ENCODE peak calls at places on chromosomes 3 and 15, in five cellular contexts. U is heart left ventricle, B is body of pancreas, I is upper lobe of right lung, M is cardiac muscle cell. P is an unnamed sample.

GRCh38 chr3:168426196-168426595 is 330.5 kb upstream of the GOLIM4 start:
- DNase-seq in B (no peak), U (no peak), M (no peak), I (no peak), P (no peak)

GRCh38 chr3:79052054-79052681 is 715.6 kb downstream of the ROBO1 start:
- DNase-seq in U (no peak), M (no peak), I (no peak), B (no peak), P (no peak)

GRCh38 chr15:45715528-45715927 is 80.7 kb downstream of the SQOR start:
- DNase-seq in I (no peak), U (no peak), B (no peak), M (no peak), P (no peak)

GRCh38 chr3:78659386-78659987 is 1108.3 kb downstream of the ROBO1 start:
- DNase-seq in I (no peak), U (no peak), M (peak; percentile 57), B (no peak), P (peak; percentile 12)

GRCh38 chr3:104907507-104907906 is 459.2 kb upstream of the ALCAM start:
- DNase-seq in U (no peak), I (no peak), B (no peak), M (no peak), P (no peak)

GRCh38 chr15:80659375-80659774 is 35.7 kb upstream of the ABHD17C start:
- DNase-seq in B (no peak), I (no peak), M (no peak), U (no peak), P (no peak)

GRCh38 chr3:177942911-177943310 is 593.3 kb upstream of the KCNMB2 start:
- DNase-seq in U (no peak), M (no peak), I (no peak), B (no peak), P (no peak)

GRCh38 chr3:70832811-70833509 is 520.5 kb upstream of the MDFIC2 start:
- DNase-seq in U (no peak), M (no peak), B (no peak), I (no peak), P (no peak)

GRCh38 chr15:77440378-77440999 is 19.8 kb downstream of the HMG20A start:
- DNase-seq in I (no peak), B (no peak), M (no peak), U (no peak), P (no peak)

GRCh38 chr15:66963710-66964109 is 101.7 kb upstream of the SMAD3 start:
- DNase-seq in M (no peak), U (no peak), B (no peak), I (no peak), P (no peak)

GRCh38 chr3:140540262-140540661 is 137.6 kb upstream of the TRIM42 start:
- DNase-seq in B (no peak), U (no peak), M (no peak), I (no peak), P (no peak)

GRCh38 chr3:59809750-59810444 is 760.1 kb upstream of the CFAP20DC start:
- DNase-seq in U (no peak), M (no peak), I (no peak), B (no peak), P (no peak)

GRCh38 chr3:126104742-126105605 is 21.1 kb upstream of the SLC41A3 start:
- DNase-seq in M (no peak), I (no peak), U (no peak), B (no peak), P (no peak)

GRCh38 chr3:172317984-172318383 is 130.3 kb downstream of the GHSR start:
- DNase-seq in B (no peak), U (peak; percentile 82), I (no peak), M (no peak), P (no peak)

GRCh38 chr3:7305561-7305960 is 444.6 kb downstream of the GRM7 start:
- DNase-seq in I (no peak), B (no peak), M (no peak), U (no peak), P (no peak)

GRCh38 chr15:99763827-99764226 is 30.6 kb upstream of the LYSMD4 start:
- DNase-seq in U (no peak), B (no peak), M (no peak), I (no peak), P (no peak)

GRCh38 chr15:26628879-26629529 is 143.9 kb downstream of the GABRB3 start:
- DNase-seq in M (peak; percentile 67), B (peak; percentile 67), I (peak; percentile 90), U (peak; percentile 87), P (peak; percentile 71)

GRCh38 chr3:28067014-28067413 is 174.4 kb upstream of the CMC1 start:
- DNase-seq in M (no peak), B (no peak), I (no peak), U (no peak), P (no peak)

GRCh38 chr3:43366880-43367279 is 80.5 kb downstream of the SNRK start:
- DNase-seq in U (no peak), I (no peak), M (no peak), B (no peak), P (no peak)

GRCh38 chr3:128416578-128417150 is 50.0 kb downstream of the DNAJB8 start:
- DNase-seq in I (no peak), M (no peak), U (no peak), B (no peak), P (no peak)

GRCh38 chr15:25719101-25719985 is 143.8 kb downstream of the ATP10A start:
- DNase-seq in B (no peak), U (no peak), I (peak; percentile 40), M (no peak), P (no peak)

GRCh38 chr3:181712505-181713299 is 977 bp downstream of the SOX2 start:
- DNase-seq in I (peak; percentile 61), M (no peak), B (no peak), U (no peak), P (no peak)

GRCh38 chr3:146142757-146143156 is 18.2 kb downstream of the PLOD2 start:
- DNase-seq in B (no peak), U (no peak), I (no peak), M (peak; percentile 26), P (no peak)

GRCh38 chr3:169581633-169582032 is 81.9 kb downstream of the MECOM start:
- DNase-seq in U (no peak), M (no peak), B (no peak), I (no peak), P (no peak)

GRCh38 chr3:106748471-106748870 is 628.8 kb upstream of the CCDC54 start:
- DNase-seq in M (no peak), I (no peak), U (no peak), B (no peak), P (no peak)

GRCh38 chr3:190504354-190505125 is 9.3 kb upstream of the IL1RAP start:
- DNase-seq in U (no peak), M (peak; percentile 18), I (no peak), B (no peak), P (no peak)

GRCh38 chr15:72117448-72117697 is 577 bp downstream of the MYO9A start:
- DNase-seq in B (peak; percentile 67), I (peak; percentile 94), M (peak; percentile 85), U (peak; percentile 88), P (peak; percentile 87)

GRCh38 chr3:62233065-62233464 is 140.3 kb downstream of the FEZF2 start:
- DNase-seq in U (no peak), B (no peak), M (no peak), I (no peak), P (no peak)

GRCh38 chr3:152835311-152836102 is 576 bp downstream of the P2RY1 start:
- DNase-seq in I (peak; percentile 91), M (peak; percentile 75), B (peak; percentile 46), U (peak; percentile 81), P (peak; percentile 57)

GRCh38 chr15:55196458-55197361 is at the start of gene RSL24D1:
- DNase-seq in M (peak; percentile 98), B (peak; percentile 97), U (peak; percentile 98), I (peak; percentile 97), P (peak; percentile 98)
- TF ChIP-seq CTCF in M (peak; percentile 56), B (peak; percentile 8), U (peak; percentile 40), I (peak; percentile 53), P (peak; percentile 39)

GRCh38 chr15:85488997-85489396 is 108.6 kb downstream of the AKAP13 start:
- DNase-seq in B (no peak), M (no peak), U (no peak), I (no peak), P (no peak)

GRCh38 chr15:85494035-85494793 is 113.8 kb downstream of the AKAP13 start:
- DNase-seq in I (no peak), B (no peak), U (no peak), M (no peak), P (peak; percentile 26)

GRCh38 chr15:85489773-85490493 is 109.5 kb downstream of the AKAP13 start:
- DNase-seq in M (no peak), U (no peak), I (no peak), B (no peak), P (no peak)

GRCh38 chr15:85493258-85493657 is 112.9 kb downstream of the AKAP13 start:
- DNase-seq in I (no peak), M (no peak), U (no peak), B (no peak), P (no peak)

GRCh38 chr15:85491663-85492062 is 111.3 kb downstream of the AKAP13 start:
- DNase-seq in I (no peak), U (no peak), B (no peak), M (no peak), P (no peak)
- H3K4me1 ChIP-seq in I (peaks cover 20% of the 10 kb centered on the region), U (peaks cover 77% of the 10 kb centered on the region), B (peaks cover 23% of the 10 kb centered on the region), M (peaks cover 14% of the 10 kb centered on the region), P (peaks cover 74% of the 10 kb centered on the region)

DNA sequence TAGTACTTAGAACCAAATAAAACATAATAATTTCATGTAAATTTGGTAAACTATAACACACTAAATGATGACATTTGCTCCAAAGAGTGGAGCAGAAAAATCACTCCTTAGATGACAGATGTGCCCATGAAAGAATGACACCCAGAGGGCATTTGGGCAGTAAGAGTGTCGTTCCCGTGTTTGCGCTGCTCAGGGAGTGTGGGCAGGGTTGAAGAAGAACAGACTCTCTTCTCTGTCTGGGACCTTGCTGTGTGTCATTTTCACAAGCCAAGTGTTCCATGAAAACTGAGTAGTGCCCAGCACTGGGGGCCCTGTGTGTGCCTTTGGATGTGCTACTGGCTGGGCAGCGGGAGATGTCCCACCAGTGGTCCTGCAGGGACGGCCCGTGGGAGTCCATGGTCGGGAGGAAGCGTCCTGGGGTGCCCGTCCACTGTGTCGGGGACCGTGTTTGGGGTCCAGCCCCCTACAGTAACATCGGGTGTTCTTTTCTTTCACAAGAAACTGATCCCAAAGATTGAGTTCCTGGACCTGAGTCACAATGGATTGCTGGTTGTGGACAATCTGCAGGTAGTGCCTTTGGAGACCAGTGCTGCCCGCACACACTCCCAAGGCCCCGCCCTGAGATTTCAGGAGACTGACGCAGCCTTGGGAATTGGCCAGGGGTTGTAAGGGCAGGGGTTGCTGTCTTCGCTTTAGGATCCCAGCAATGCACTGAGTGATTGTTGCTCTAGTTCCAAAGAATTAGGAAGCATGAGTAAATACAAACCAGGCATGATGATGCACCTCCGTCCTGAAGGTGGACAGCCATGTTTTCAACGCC is 17.9 kb upstream of the STAB1 start:
- DNase-seq in M (no peak), I (peak; percentile 50), B (no peak), U (peak; percentile 18), P (no peak)
- H3K36me3 ChIP-seq in M (peaks cover 91% of the 10 kb centered on the region), I (peaks cover 97% of the 10 kb centered on the region), B (peaks cover 9% of the 10 kb centered on the region), U (peaks cover 2% of the 10 kb centered on the region), P (peaks cover 74% of the 10 kb centered on the region)

GRCh38 chr15:70385052-70385451 is 287.3 kb upstream of the TLE3 start:
- DNase-seq in M (no peak), I (no peak), B (no peak), U (no peak), P (no peak)

GRCh38 chr15:70383856-70384255 is 286.1 kb upstream of the TLE3 start:
- DNase-seq in M (no peak), B (no peak), I (no peak), U (no peak), P (no peak)

GRCh38 chr15:70387993-70388392 is 290.3 kb upstream of the TLE3 start:
- DNase-seq in I (no peak), M (no peak), U (no peak), B (no peak), P (no peak)

GRCh38 chr15:70385711-70386110 is 288.0 kb upstream of the TLE3 start:
- DNase-seq in M (no peak), I (no peak), U (no peak), B (no peak), P (no peak)

GRCh38 chr15:70387086-70387485 is 289.4 kb upstream of the TLE3 start:
- DNase-seq in B (no peak), M (no peak), I (no peak), U (no peak), P (no peak)
- TF ChIP-seq CTCF in B (no peak), M (no peak), I (no peak), U (no peak), P (no peak)

P was measured in thyroid gland.